ENCODE peak calls at places on chromosome 9, in five cellular contexts. One of them, this sample, is unnamed.

GRCh38 chr9:34558911-34559615 is 30.5 kb downstream of the CNTFR start:
- DNase-seq in esophagus squamous epithelium: no peak
- DNase-seq in pancreas: no peak
- DNase-seq in fibroblast of pulmonary artery: no peak
- DNase-seq in psoas muscle: peak
- DNase-seq in this sample: no peak

GRCh38 chr9:85973238-85973637 is 32.3 kb downstream of the NAA35 start:
- DNase-seq in esophagus squamous epithelium: no peak
- DNase-seq in pancreas: no peak
- DNase-seq in fibroblast of pulmonary artery: no peak
- DNase-seq in psoas muscle: no peak
- DNase-seq in this sample: no peak

GRCh38 chr9:75889977-75890540 is 414 bp upstream of the PCSK5 start:
- DNase-seq in esophagus squamous epithelium: no peak
- DNase-seq in pancreas: peak
- DNase-seq in fibroblast of pulmonary artery: peak
- DNase-seq in psoas muscle: peak
- DNase-seq in this sample: peak

GRCh38 chr9:128286435-128286834 is 10.4 kb downstream of the SWI5 start:
- DNase-seq in esophagus squamous epithelium: no peak
- DNase-seq in pancreas: no peak
- DNase-seq in fibroblast of pulmonary artery: peak
- DNase-seq in psoas muscle: no peak
- DNase-seq in this sample: peak

GRCh38 chr9:112753725-112754124 is 3.2 kb downstream of the SNX30 start:
- DNase-seq in esophagus squamous epithelium: no peak
- DNase-seq in pancreas: no peak
- DNase-seq in fibroblast of pulmonary artery: peak
- DNase-seq in psoas muscle: no peak
- DNase-seq in this sample: peak

GRCh38 chr9:7783635-7784063 is 15.9 kb downstream of the DMAC1 start:
- DNase-seq in esophagus squamous epithelium: no peak
- DNase-seq in pancreas: no peak
- DNase-seq in fibroblast of pulmonary artery: no peak
- DNase-seq in psoas muscle: no peak
- DNase-seq in this sample: no peak

GRCh38 chr9:35664531-35665470 is at the start of gene ARHGEF39:
- DNase-seq in esophagus squamous epithelium: no peak
- DNase-seq in pancreas: peak
- DNase-seq in fibroblast of pulmonary artery: peak
- DNase-seq in psoas muscle: peak
- DNase-seq in this sample: peak

GRCh38 chr9:76917299-76917698 is 11.4 kb upstream of the PRUNE2 start:
- DNase-seq in esophagus squamous epithelium: no peak
- DNase-seq in pancreas: no peak
- DNase-seq in fibroblast of pulmonary artery: no peak
- DNase-seq in psoas muscle: no peak
- DNase-seq in this sample: no peak

GRCh38 chr9:136949239-136949816 is 2.7 kb upstream of the LCN12 start:
- DNase-seq in esophagus squamous epithelium: no peak
- DNase-seq in pancreas: no peak
- DNase-seq in fibroblast of pulmonary artery: no peak
- DNase-seq in psoas muscle: no peak
- DNase-seq in this sample: no peak

GRCh38 chr9:135978650-135979461 is 17.7 kb upstream of the UBAC1 start:
- DNase-seq in esophagus squamous epithelium: no peak
- DNase-seq in pancreas: no peak
- DNase-seq in fibroblast of pulmonary artery: no peak
- DNase-seq in psoas muscle: peak
- DNase-seq in this sample: no peak

GRCh38 chr9:79694676-79695400 is 123.1 kb downstream of the TLE4 start:
- DNase-seq in esophagus squamous epithelium: no peak
- DNase-seq in pancreas: no peak
- DNase-seq in fibroblast of pulmonary artery: peak
- DNase-seq in psoas muscle: no peak
- DNase-seq in this sample: peak

GRCh38 chr9:87119328-87119881 is 172.1 kb upstream of the GAS1 start:
- DNase-seq in esophagus squamous epithelium: no peak
- DNase-seq in pancreas: peak
- DNase-seq in fibroblast of pulmonary artery: peak
- DNase-seq in psoas muscle: peak
- DNase-seq in this sample: peak

GRCh38 chr9:7592321-7593319 is 207.0 kb downstream of the DMAC1 start:
- DNase-seq in esophagus squamous epithelium: no peak
- DNase-seq in pancreas: no peak
- DNase-seq in fibroblast of pulmonary artery: no peak
- DNase-seq in psoas muscle: no peak
- DNase-seq in this sample: no peak

GRCh38 chr9:112097712-112098688 is 77.1 kb downstream of the SUSD1 start:
- DNase-seq in esophagus squamous epithelium: no peak
- DNase-seq in pancreas: peak
- DNase-seq in fibroblast of pulmonary artery: peak
- DNase-seq in psoas muscle: peak
- DNase-seq in this sample: peak

GRCh38 chr9:76218151-76218867 is 175.9 kb downstream of the RFK start:
- DNase-seq in esophagus squamous epithelium: no peak
- DNase-seq in pancreas: no peak
- DNase-seq in fibroblast of pulmonary artery: no peak
- DNase-seq in psoas muscle: no peak
- DNase-seq in this sample: no peak

GRCh38 chr9:93246111-93246510 is 62.2 kb downstream of the WNK2 start:
- DNase-seq in esophagus squamous epithelium: no peak
- DNase-seq in pancreas: no peak
- DNase-seq in fibroblast of pulmonary artery: no peak
- DNase-seq in psoas muscle: no peak
- DNase-seq in this sample: no peak

GRCh38 chr9:37988041-37988440 is 81.0 kb downstream of the SHB start:
- DNase-seq in esophagus squamous epithelium: no peak
- DNase-seq in pancreas: peak
- DNase-seq in fibroblast of pulmonary artery: no peak
- DNase-seq in psoas muscle: no peak
- DNase-seq in this sample: no peak

GRCh38 chr9:137757613-137758029 is 120.0 kb upstream of the CACNA1B start:
- DNase-seq in esophagus squamous epithelium: no peak
- DNase-seq in pancreas: no peak
- DNase-seq in fibroblast of pulmonary artery: peak
- DNase-seq in psoas muscle: no peak
- DNase-seq in this sample: peak

DNA sequence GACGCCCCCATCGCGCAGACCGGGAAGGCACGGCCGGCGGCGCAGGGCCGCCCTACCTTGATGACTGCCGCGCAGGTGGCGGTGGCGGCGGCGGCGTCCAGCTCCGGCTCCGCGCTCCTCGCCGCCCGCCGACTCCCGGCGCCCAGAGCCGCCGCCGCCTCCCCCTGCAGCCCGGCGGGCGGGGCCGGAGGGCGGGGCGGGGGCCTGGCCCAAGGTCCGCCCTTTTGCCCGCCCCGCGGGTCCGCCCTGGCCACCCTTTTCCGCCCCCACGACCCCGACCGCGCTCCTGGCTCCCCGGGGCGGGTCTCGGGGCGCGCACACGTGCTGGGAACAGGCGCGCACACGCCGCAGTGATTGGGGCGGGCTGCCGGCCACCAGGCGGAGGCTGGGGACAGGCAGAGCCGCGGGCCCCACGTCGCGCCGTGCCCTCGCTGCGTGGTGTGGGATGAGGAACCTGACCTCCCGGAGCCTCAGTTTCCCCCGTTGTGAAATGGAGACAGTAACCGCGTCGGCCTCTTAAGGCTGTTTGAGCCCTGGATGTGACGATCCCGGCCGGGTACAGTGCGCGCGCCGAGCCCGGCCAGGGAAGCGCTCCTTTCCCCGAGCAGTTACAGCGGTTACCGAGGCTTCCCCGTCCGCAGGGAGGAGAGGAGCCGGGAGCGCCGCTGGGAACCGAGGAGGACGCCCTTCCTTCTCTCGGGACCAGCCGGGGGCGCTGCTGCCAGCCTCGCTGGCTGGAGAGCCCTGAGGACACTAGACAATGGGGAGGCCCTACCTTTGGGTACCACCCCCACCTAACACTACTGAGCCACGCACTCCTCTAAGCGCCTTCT is at the start of gene CORO2A:
- DNase-seq in esophagus squamous epithelium: no peak
- DNase-seq in pancreas: peak
- DNase-seq in fibroblast of pulmonary artery: peak
- DNase-seq in psoas muscle: peak
- DNase-seq in this sample: peak
- TF ChIP-seq CTCF in esophagus squamous epithelium: peak
- TF ChIP-seq CTCF in pancreas: no peak
- TF ChIP-seq CTCF in fibroblast of pulmonary artery: peak
- TF ChIP-seq CTCF in psoas muscle: no peak
- TF ChIP-seq CTCF in this sample: peak

DNA sequence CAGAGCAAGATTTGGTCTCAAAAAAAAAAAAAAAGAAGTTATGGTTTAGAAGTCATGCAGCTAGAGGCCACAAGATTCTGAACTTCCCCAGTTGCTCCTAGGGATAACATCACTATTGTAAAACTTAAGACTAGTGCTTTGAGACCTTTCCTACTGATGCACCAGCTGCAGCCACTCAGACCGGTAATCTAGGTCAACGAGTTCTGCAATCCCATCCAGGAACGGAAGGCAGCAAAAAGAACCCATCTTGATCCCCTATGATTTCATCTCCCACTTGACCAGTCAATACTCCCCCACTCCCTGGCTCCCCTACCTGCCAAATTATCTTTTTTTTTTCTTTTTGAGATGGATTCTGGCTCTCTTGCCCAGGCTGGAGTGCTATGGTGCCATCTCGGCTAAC is 46.9 kb upstream of the TTC39B start:
- DNase-seq in esophagus squamous epithelium: no peak
- DNase-seq in pancreas: no peak
- DNase-seq in fibroblast of pulmonary artery: no peak
- DNase-seq in psoas muscle: no peak
- DNase-seq in this sample: no peak
- H3K4me3 ChIP-seq in esophagus squamous epithelium: no peak
- H3K4me3 ChIP-seq in pancreas: no peak
- H3K4me3 ChIP-seq in fibroblast of pulmonary artery: no peak
- H3K4me3 ChIP-seq in psoas muscle: no peak
- H3K4me3 ChIP-seq in this sample: no peak

DNA sequence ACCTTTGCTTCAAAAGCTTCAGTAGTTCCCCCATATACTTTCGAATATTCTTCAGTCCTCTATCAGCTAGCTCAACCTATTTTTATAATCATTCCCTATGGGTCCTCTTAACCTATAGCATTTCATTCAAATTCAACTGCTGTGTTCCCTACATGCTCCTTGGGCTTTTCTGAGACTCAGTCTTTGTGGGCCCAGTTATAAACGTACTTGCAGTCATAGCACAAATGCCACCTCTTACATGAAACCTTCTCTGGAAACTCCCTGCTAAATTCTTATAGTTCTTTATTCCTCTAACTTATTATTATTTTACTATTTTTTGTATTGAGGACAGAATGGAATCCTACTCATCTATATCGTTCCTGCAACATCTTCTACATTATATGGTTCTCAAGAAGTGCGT is 24.7 kb downstream of the MLANA start:
- DNase-seq in esophagus squamous epithelium: no peak
- DNase-seq in pancreas: no peak
- DNase-seq in fibroblast of pulmonary artery: no peak
- DNase-seq in psoas muscle: no peak
- DNase-seq in this sample: no peak
- TF ChIP-seq CTCF in esophagus squamous epithelium: no peak
- TF ChIP-seq CTCF in pancreas: no peak
- TF ChIP-seq CTCF in fibroblast of pulmonary artery: no peak
- TF ChIP-seq CTCF in psoas muscle: no peak
- TF ChIP-seq CTCF in this sample: no peak

GRCh38 chr9:21806644-21807043 is 4.2 kb downstream of the MTAP start:
- DNase-seq in esophagus squamous epithelium: no peak
- DNase-seq in pancreas: no peak
- DNase-seq in fibroblast of pulmonary artery: no peak
- DNase-seq in psoas muscle: no peak
- DNase-seq in this sample: no peak

GRCh38 chr9:21804791-21805190 is 2.4 kb downstream of the MTAP start:
- DNase-seq in esophagus squamous epithelium: no peak
- DNase-seq in pancreas: no peak
- DNase-seq in fibroblast of pulmonary artery: no peak
- DNase-seq in psoas muscle: no peak
- DNase-seq in this sample: no peak

GRCh38 chr9:21802418-21803000 is at the start of gene MTAP:
- DNase-seq in esophagus squamous epithelium: peak
- DNase-seq in pancreas: peak
- DNase-seq in fibroblast of pulmonary artery: peak
- DNase-seq in psoas muscle: peak
- DNase-seq in this sample: peak

GRCh38 chr9:21803674-21804048 is 1.2 kb downstream of the MTAP start:
- DNase-seq in esophagus squamous epithelium: no peak
- DNase-seq in pancreas: no peak
- DNase-seq in fibroblast of pulmonary artery: no peak
- DNase-seq in psoas muscle: no peak
- DNase-seq in this sample: no peak

GRCh38 chr9:21804336-21804735 is 1.9 kb downstream of the MTAP start:
- DNase-seq in esophagus squamous epithelium: no peak
- DNase-seq in pancreas: no peak
- DNase-seq in fibroblast of pulmonary artery: no peak
- DNase-seq in psoas muscle: no peak
- DNase-seq in this sample: no peak
- H3K4me3 ChIP-seq in esophagus squamous epithelium: no peak
- H3K4me3 ChIP-seq in pancreas: no peak
- H3K4me3 ChIP-seq in fibroblast of pulmonary artery: peak
- H3K4me3 ChIP-seq in psoas muscle: no peak
- H3K4me3 ChIP-seq in this sample: no peak

DNA sequence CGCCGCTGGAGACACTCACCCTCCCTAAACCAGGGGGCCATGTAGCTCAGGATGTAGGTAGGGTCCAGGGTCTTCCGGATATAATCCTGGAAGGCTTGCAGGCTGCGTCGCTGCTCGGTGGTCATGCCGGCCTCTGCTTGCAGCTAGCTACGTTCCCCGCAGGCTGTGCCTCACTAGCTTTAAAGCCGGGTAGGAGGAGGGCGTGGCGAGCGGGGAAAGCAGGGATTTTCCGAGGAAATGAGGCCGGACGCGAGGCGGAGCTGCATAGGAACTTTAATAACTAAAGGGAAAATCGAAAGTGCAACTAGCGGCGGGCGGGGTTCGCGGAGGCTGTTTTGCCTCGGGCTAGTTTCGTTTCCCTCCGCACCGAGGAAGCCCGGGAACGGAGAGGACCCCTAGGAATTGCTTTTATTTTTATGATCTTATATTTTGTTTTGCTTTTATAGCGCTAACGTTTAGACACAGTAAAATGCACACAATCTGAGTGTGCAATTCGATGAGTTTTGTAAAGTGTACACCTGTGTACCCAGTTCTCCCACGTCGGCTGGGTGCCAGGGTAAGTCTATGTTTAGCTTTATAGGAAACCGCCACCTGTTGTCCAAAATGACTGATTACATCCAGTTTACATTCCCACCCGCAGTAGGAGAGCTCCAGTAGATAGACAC is at the start of gene RIGI:
- DNase-seq in esophagus squamous epithelium: peak
- DNase-seq in pancreas: peak
- DNase-seq in fibroblast of pulmonary artery: peak
- DNase-seq in psoas muscle: peak
- DNase-seq in this sample: peak
- TF ChIP-seq CTCF in esophagus squamous epithelium: peak
- TF ChIP-seq CTCF in pancreas: peak
- TF ChIP-seq CTCF in fibroblast of pulmonary artery: peak
- TF ChIP-seq CTCF in psoas muscle: peak
- TF ChIP-seq CTCF in this sample: peak

GRCh38 chr9:17906204-17906840 is 327.5 kb downstream of the SH3GL2 start:
- DNase-seq in esophagus squamous epithelium: no peak
- DNase-seq in pancreas: no peak
- DNase-seq in fibroblast of pulmonary artery: no peak
- DNase-seq in psoas muscle: peak
- DNase-seq in this sample: no peak
- H3K4me3 ChIP-seq in esophagus squamous epithelium: peak
- H3K4me3 ChIP-seq in pancreas: peak
- H3K4me3 ChIP-seq in fibroblast of pulmonary artery: no peak
- H3K4me3 ChIP-seq in psoas muscle: peak
- H3K4me3 ChIP-seq in this sample: no peak

GRCh38 chr9:130860458-130861316 is 25.6 kb downstream of the ABL1 start:
- DNase-seq in esophagus squamous epithelium: no peak
- DNase-seq in pancreas: no peak
- DNase-seq in fibroblast of pulmonary artery: peak
- DNase-seq in psoas muscle: peak
- DNase-seq in this sample: peak
- TF ChIP-seq CTCF in esophagus squamous epithelium: peak
- TF ChIP-seq CTCF in pancreas: no peak
- TF ChIP-seq CTCF in fibroblast of pulmonary artery: peak
- TF ChIP-seq CTCF in psoas muscle: peak
- TF ChIP-seq CTCF in this sample: peak